ENCODE peak calls at places on chromosomes 11 and 22, in four cellular contexts. One of them, this sample, is unnamed.

GRCh38 chr11:128965485-128965884 is 22.8 kb upstream of the TP53AIP1 start:
- DNase-seq in HepG2: no peak
- DNase-seq in GM12878: peak
- DNase-seq in H1: no peak
- DNase-seq in this sample: no peak

GRCh38 chr22:28349114-28349513 is 330.5 kb downstream of the TTC28 start:
- DNase-seq in GM12878: no peak
- DNase-seq in HepG2: no peak
- DNase-seq in H1: no peak
- DNase-seq in this sample: no peak

GRCh38 chr11:123072279-123072678 is 10.3 kb upstream of the HSPA8 start:
- DNase-seq in H1: no peak
- DNase-seq in GM12878: no peak
- DNase-seq in HepG2: no peak
- DNase-seq in this sample: no peak

GRCh38 chr11:134521452-134522289 is 109.6 kb upstream of the B3GAT1 start:
- DNase-seq in GM12878: no peak
- DNase-seq in H1: no peak
- DNase-seq in HepG2: no peak
- DNase-seq in this sample: no peak

GRCh38 chr22:44305888-44306287 is 6.9 kb downstream of the SHISAL1 start:
- DNase-seq in HepG2: no peak
- DNase-seq in H1: no peak
- DNase-seq in GM12878: no peak
- DNase-seq in this sample: no peak

GRCh38 chr11:43756575-43756974 is 76.0 kb downstream of the HSD17B12 start:
- DNase-seq in H1: no peak
- DNase-seq in GM12878: no peak
- DNase-seq in HepG2: no peak
- DNase-seq in this sample: no peak

GRCh38 chr11:110450246-110450645 is 20.5 kb downstream of the FDX1 start:
- DNase-seq in HepG2: no peak
- DNase-seq in GM12878: no peak
- DNase-seq in H1: no peak
- DNase-seq in this sample: no peak

GRCh38 chr22:17576475-17576874 is 13.2 kb downstream of the SLC25A18 start:
- DNase-seq in GM12878: no peak
- DNase-seq in H1: no peak
- DNase-seq in HepG2: no peak
- DNase-seq in this sample: no peak

GRCh38 chr11:77345621-77346020 is 44.1 kb upstream of the GDPD4 start:
- DNase-seq in HepG2: no peak
- DNase-seq in H1: no peak
- DNase-seq in GM12878: no peak
- DNase-seq in this sample: no peak

GRCh38 chr22:20233351-20234313 is 34.5 kb downstream of the RTN4R start:
- DNase-seq in HepG2: no peak
- DNase-seq in H1: no peak
- DNase-seq in GM12878: no peak
- DNase-seq in this sample: no peak

GRCh38 chr22:43482310-43482625 is 70.5 kb downstream of the MPPED1 start:
- DNase-seq in H1: no peak
- DNase-seq in HepG2: no peak
- DNase-seq in GM12878: no peak
- DNase-seq in this sample: no peak

GRCh38 chr22:42344391-42344861 is 74.0 kb upstream of the TCF20 start:
- DNase-seq in HepG2: no peak
- DNase-seq in GM12878: no peak
- DNase-seq in H1: peak
- DNase-seq in this sample: no peak

GRCh38 chr11:71525938-71526495 is 1.1 kb upstream of the KRTAP5-7 start:
- DNase-seq in H1: peak
- DNase-seq in HepG2: peak
- DNase-seq in GM12878: no peak
- DNase-seq in this sample: no peak

GRCh38 chr22:21026783-21027692 is 5.3 kb downstream of the SLC7A4 start:
- DNase-seq in HepG2: no peak
- DNase-seq in GM12878: no peak
- DNase-seq in H1: no peak
- DNase-seq in this sample: no peak

GRCh38 chr11:14451825-14452224 is 47.8 kb downstream of the COPB1 start:
- DNase-seq in HepG2: no peak
- DNase-seq in H1: no peak
- DNase-seq in GM12878: no peak
- DNase-seq in this sample: no peak

GRCh38 chr22:44329179-44329796 is 16.5 kb upstream of the SHISAL1 start:
- DNase-seq in H1: no peak
- DNase-seq in HepG2: no peak
- DNase-seq in GM12878: peak
- DNase-seq in this sample: no peak

GRCh38 chr22:49847751-49848689 is 5.6 kb upstream of the ZBED4 start:
- DNase-seq in H1: peak
- DNase-seq in GM12878: no peak
- DNase-seq in HepG2: no peak
- DNase-seq in this sample: no peak

GRCh38 chr22:40552070-40552469 is 84.4 kb downstream of the MRTFA start:
- DNase-seq in H1: no peak
- DNase-seq in HepG2: no peak
- DNase-seq in GM12878: no peak
- DNase-seq in this sample: peak

DNA sequence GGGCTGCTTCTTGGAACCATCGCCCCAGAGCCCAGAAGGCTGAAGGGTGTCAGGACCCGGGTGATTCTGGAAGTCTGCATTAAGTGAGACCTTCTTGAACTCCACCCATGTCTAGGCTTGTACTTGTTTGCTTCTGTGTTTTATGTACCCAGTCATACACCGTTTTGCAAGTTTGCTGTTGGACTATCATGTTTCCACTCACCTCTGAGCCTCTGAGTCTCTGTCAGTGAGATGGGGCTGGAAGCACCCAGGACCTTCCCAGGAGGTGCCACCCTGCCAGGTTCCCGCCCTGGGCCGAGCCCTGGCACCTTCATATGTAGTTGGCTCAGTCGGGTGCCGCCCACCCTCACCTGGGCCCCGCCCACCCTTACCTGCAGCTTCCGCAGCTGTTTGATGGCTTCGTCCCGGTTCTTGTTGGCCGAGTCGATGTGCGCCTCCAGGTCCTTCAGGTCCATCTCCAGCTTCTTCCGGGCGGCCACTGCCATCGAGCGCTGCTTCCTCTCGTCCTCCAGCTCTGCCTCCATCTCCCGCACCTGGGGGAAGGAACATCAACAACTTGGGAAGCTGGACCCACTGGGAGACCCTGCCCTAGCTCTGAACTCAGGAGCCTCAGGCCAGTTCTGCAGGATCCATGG is 35.1 kb downstream of the APOL1 start:
- DNase-seq in HepG2: no peak
- DNase-seq in H1: no peak
- DNase-seq in GM12878: no peak
- DNase-seq in this sample: no peak
- TF ChIP-seq BRCA1 in HepG2: no peak
- TF ChIP-seq BRCA1 in H1: no peak
- TF ChIP-seq BRCA1 in GM12878: no peak
- TF ChIP-seq BRCA1 in this sample: no peak

GRCh38 chr11:118744001-118744400 is 47.0 kb downstream of the DDX6 start:
- DNase-seq in HepG2: no peak
- DNase-seq in H1: no peak
- DNase-seq in GM12878: no peak
- DNase-seq in this sample: no peak

GRCh38 chr11:118742304-118742703 is 48.7 kb downstream of the DDX6 start:
- DNase-seq in H1: no peak
- DNase-seq in GM12878: no peak
- DNase-seq in HepG2: peak
- DNase-seq in this sample: no peak

GRCh38 chr11:118735203-118735602 is 55.8 kb upstream of the TREH start:
- DNase-seq in H1: no peak
- DNase-seq in HepG2: no peak
- DNase-seq in GM12878: no peak
- DNase-seq in this sample: no peak

DNA sequence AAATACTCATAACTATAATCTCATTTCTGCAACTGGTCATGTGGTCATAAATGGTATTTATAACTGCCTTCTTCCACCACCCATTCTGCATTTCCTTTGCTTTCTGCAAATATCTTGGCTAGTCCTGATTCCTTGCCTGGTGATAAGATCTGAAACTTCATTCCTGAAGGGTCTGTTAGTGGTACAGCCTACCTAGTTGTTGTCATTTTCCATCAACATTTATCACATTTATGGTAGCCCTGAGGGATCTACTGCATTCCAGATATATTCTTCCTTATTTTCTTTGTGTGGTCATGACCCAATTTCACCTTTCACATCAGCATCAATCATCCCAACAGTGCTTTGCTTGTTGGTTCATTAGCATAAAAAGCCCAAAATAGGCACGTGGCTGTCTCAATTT is 50.1 kb downstream of the DDX6 start:
- DNase-seq in H1: no peak
- DNase-seq in HepG2: no peak
- DNase-seq in GM12878: no peak
- DNase-seq in this sample: no peak
- TF ChIP-seq BRCA1 in H1: no peak
- TF ChIP-seq BRCA1 in HepG2: no peak
- TF ChIP-seq BRCA1 in GM12878: no peak
- TF ChIP-seq BRCA1 in this sample: no peak

GRCh38 chr11:1163321-1163910 is 5.7 kb downstream of the MUC5AC start:
- DNase-seq in H1: no peak
- DNase-seq in GM12878: no peak
- DNase-seq in HepG2: no peak
- DNase-seq in this sample: no peak

GRCh38 chr11:1162498-1163311 is 5.0 kb downstream of the MUC5AC start:
- DNase-seq in GM12878: no peak
- DNase-seq in HepG2: no peak
- DNase-seq in H1: no peak
- DNase-seq in this sample: no peak

GRCh38 chr11:1160231-1161101 is 2.7 kb downstream of the MUC5AC start:
- DNase-seq in H1: no peak
- DNase-seq in HepG2: no peak
- DNase-seq in GM12878: no peak
- DNase-seq in this sample: no peak

GRCh38 chr11:1161410-1162152 is 3.8 kb downstream of the MUC5AC start:
- DNase-seq in H1: no peak
- DNase-seq in GM12878: no peak
- DNase-seq in HepG2: no peak
- DNase-seq in this sample: no peak

GRCh38 chr11:1162153-1162497 is 4.4 kb downstream of the MUC5AC start:
- DNase-seq in GM12878: no peak
- DNase-seq in HepG2: no peak
- DNase-seq in H1: no peak
- DNase-seq in this sample: no peak
- TF ChIP-seq BRCA1 in GM12878: no peak
- TF ChIP-seq BRCA1 in HepG2: no peak
- TF ChIP-seq BRCA1 in H1: no peak
- TF ChIP-seq BRCA1 in this sample: no peak

DNA sequence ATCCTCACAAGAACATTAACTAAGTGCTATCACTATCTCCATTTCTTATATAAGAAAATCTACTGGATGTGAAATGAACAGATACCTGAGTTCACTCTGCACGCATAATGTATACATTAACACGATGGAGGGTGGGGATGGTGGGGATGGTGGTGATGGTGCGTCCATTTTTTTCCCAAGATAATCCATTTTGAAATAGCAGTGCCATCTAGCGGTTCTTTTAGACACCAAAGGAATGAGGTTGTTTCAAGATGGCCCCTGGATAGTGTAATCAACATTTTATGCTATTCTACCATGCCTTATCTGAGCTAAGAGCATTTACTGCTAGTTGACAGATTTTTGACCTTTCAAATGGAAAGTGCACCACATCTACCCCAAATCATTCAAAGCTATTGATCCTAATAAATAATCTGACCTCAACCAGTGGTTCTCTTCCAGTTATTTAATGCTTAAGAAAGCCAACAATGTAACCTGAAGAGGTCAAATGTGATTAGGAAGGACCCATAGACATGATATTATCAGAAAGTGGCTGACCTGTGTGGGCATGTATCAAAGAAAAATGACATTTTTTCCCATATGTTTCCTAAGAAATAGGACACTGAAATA is 714.7 kb upstream of the TENM4 start:
- DNase-seq in H1: no peak
- DNase-seq in HepG2: peak
- DNase-seq in GM12878: no peak
- DNase-seq in this sample: peak
- TF ChIP-seq BRCA1 in H1: no peak
- TF ChIP-seq BRCA1 in HepG2: no peak
- TF ChIP-seq BRCA1 in GM12878: no peak
- TF ChIP-seq BRCA1 in this sample: no peak

DNA sequence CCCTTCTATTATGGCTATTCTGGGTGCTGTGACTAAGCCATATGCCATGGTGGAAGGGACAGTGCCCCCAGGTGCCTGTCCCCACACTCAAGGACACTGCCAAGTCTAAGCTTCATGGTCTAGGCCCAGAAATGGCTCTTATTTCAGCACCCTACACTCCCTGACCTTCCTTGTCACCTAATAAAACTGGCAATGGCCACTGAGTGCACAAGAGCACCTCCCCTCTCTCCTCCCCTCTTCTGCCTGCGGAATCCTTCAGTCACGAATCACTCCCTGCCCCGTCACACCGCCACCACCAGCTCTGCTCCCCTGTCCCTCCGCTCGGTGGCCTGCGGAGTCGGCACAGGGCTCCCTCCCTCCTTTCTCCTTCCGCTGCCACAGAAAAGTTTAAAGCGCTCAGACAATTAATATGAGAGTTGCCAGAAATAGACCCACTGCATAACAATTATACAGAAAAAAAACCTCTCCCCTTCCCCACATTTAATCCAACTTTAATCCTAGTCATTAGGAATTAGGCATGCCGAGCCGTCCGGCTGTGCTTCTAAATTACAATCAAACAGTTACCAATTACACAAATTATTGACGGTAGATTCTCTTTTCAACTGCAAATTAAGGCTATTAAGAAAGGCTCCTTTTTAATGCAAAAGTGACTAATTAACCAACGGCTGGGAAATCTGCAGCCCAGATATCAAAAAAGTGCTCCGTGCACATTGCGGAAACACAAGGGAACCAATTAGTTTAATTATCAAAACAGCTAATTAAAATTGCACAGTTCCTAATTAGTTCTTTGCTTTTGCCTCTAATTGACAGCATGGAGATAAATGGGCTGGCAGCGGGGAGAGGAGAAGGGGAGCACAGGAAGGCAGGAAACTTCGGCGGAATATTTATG is 19.2 kb upstream of the LMO1 start:
- DNase-seq in HepG2: no peak
- DNase-seq in GM12878: no peak
- DNase-seq in H1: peak
- DNase-seq in this sample: no peak
- TF ChIP-seq BRCA1 in HepG2: no peak
- TF ChIP-seq BRCA1 in GM12878: no peak
- TF ChIP-seq BRCA1 in H1: no peak
- TF ChIP-seq BRCA1 in this sample: no peak

This sample was measured in K562.